ENCODE peak calls at places on chromosomes 3 and 15, in nine cellular contexts. E is psoas muscle; Z is tibial artery; W is A549; I is cardiac muscle cell; A is CD8-positive, alpha-beta T cell; T is suprapubic skin; F is osteoblast; J is BJ. R is an unnamed sample.

GRCh38 chr3:106332884-106333283 is 464.1 kb upstream of the CBLB start:
- DNase-seq in I (no peak), W (no peak), E (no peak), F (no peak), Z (no peak), J (no peak), A (no peak), T (no peak), R (no peak)

GRCh38 chr3:63069780-63070540 is 194.7 kb upstream of the CADPS start:
- DNase-seq in I (no peak), W (no peak), F (no peak), J (no peak), Z (no peak), T (no peak), E (no peak), A (no peak), R (no peak)

GRCh38 chr3:175535351-175535750 is 676.2 kb downstream of the NAALADL2 start:
- DNase-seq in W (no peak), F (no peak), Z (no peak), E (no peak), A (no peak), I (no peak), J (no peak), T (no peak), R (no peak)

GRCh38 chr15:62625421-62626033 is 417.0 kb upstream of the TPM1 start:
- DNase-seq in F (no peak), Z (no peak), A (no peak), I (peak; percentile 47), J (peak; percentile 56), W (no peak), T (no peak), E (no peak), R (no peak)

GRCh38 chr3:134357261-134357913 is 16.9 kb downstream of the AMOTL2 start:
- DNase-seq in J (no peak), Z (no peak), A (no peak), E (peak; percentile 35), T (peak; percentile 63), I (no peak), W (no peak), F (peak; percentile 58), R (no peak)

GRCh38 chr3:146308682-146309081 is 57.8 kb upstream of the PLSCR4 start:
- DNase-seq in T (no peak), I (peak; percentile 94), J (peak; percentile 29), W (no peak), Z (no peak), E (no peak), A (no peak), F (peak; percentile 67), R (peak; percentile 66)

GRCh38 chr3:24401090-24401810 is 93.4 kb downstream of the THRB start:
- DNase-seq in A (no peak), F (no peak), Z (peak; percentile 41), W (no peak), J (no peak), I (no peak), E (no peak), T (no peak), R (no peak)

GRCh38 chr3:130345487-130346079 is at the start of gene COL6A5:
- DNase-seq in J (no peak), I (peak; percentile 23), Z (no peak), A (no peak), E (no peak), F (no peak), W (no peak), T (no peak), R (no peak)

GRCh38 chr3:4778740-4779139 is 200.5 kb upstream of the BHLHE40 start:
- DNase-seq in I (no peak), A (no peak), J (no peak), Z (no peak), T (no peak), F (no peak), W (no peak), E (no peak), R (no peak)

GRCh38 chr3:173045770-173046382 is 95.2 kb downstream of the SPATA16 start:
- DNase-seq in I (peak; percentile 32), E (no peak), F (no peak), Z (no peak), J (no peak), A (no peak), T (no peak), W (no peak), R (no peak)

GRCh38 chr3:197335428-197336132 is 37.2 kb upstream of the DLG1 start:
- DNase-seq in F (no peak), I (peak; percentile 49), Z (no peak), J (no peak), W (no peak), E (peak; percentile 63), T (no peak), A (no peak), R (no peak)

GRCh38 chr15:28935316-28935715 is 49.5 kb downstream of the APBA2 start:
- DNase-seq in E (no peak), J (no peak), A (peak; percentile 65), Z (no peak), F (no peak), W (peak; percentile 46), T (peak; percentile 44), I (no peak), R (no peak)

DNA sequence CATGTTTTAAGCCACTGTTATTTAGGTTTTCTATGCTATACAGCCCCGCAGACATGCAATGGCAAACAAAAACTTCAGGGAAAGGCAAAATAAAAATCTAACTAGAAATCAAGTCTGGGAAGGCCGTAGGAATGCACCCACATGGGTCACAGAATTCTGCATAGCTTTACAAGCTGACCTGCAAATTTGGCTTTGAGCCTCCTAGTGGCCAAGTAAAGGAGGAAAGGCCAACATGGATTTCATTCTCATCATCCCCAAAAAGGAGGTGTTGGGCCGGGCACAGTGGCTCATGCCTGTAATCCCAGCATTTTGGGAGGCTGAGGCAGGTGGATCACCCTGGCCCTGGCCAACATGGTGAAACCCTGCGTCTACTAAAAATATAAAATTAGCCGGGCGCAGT is 124.3 kb downstream of the FBLN2 start:
- DNase-seq in Z (no peak), A (no peak), T (no peak), J (no peak), I (no peak), E (peak; percentile 24), W (peak; percentile 50), F (no peak), R (no peak)
- TF ChIP-seq CTCF in Z (no peak), A (no peak), T (no peak), J (peak; percentile 38), I (peak; percentile 38), E (no peak), W (peak; percentile 8), F (peak; percentile 29), R (peak; percentile 30)

DNA sequence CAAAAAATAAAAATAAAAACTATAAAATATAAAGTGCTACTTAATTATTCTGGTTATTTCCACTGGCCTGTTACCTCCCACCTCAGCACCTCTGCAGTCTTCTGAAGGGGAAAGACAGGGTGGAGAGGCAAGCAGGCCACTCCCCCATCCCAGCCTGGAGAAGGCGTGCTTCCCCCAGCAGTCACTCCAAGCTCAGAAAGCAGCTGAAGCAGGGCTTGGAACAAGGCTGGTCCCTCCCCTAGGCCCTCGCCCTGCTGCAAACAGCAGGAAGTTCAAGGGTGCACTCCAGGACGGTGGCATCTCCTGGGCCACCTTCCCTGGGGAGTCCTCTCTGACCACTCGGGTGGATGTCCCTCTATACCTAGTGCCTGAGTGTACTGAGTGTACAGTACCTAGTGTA is 21.4 kb downstream of the CACNA2D2 start:
- DNase-seq in W (no peak), I (no peak), Z (no peak), J (no peak), E (no peak), T (no peak), A (no peak), F (no peak), R (no peak)
- H3K4me3 ChIP-seq in W (no peak overlapping the region), I (no peak overlapping the region), Z (no peak overlapping the region), J (no peak overlapping the region), E (no peak overlapping the region), T (no peak overlapping the region), A (no peak overlapping the region), F (no peak overlapping the region), R (no peak overlapping the region)

GRCh38 chr15:43510230-43511011 is 7.0 kb upstream of the MAP1A start:
- DNase-seq in A (peak; percentile 96), Z (peak; percentile 98), J (peak; percentile 92), T (peak; percentile 98), F (peak; percentile 97), W (peak; percentile 80), E (peak; percentile 99), I (peak; percentile 99), R (peak; percentile 94)
- TF ChIP-seq CTCF in A (peak; percentile 10), Z (peak; percentile 39), J (peak; percentile 45), T (peak; percentile 22), F (peak; percentile 29), W (no peak), E (peak; percentile 50), I (peak; percentile 38), R (peak; percentile 43)

GRCh38 chr3:52894756-52895155 is 2.6 kb downstream of the STIMATE start:
- DNase-seq in I (no peak), J (no peak), Z (no peak), E (no peak), F (no peak), A (no peak), W (no peak), T (no peak), R (no peak)
- H3K4me3 ChIP-seq in I (no peak overlapping the region), J (no peak overlapping the region), Z (peak overlapping the region; percentile 83), E (peak overlapping the region; percentile 12), F (no peak overlapping the region), A (no peak overlapping the region), W (no peak overlapping the region), T (no peak overlapping the region), R (no peak overlapping the region)

DNA sequence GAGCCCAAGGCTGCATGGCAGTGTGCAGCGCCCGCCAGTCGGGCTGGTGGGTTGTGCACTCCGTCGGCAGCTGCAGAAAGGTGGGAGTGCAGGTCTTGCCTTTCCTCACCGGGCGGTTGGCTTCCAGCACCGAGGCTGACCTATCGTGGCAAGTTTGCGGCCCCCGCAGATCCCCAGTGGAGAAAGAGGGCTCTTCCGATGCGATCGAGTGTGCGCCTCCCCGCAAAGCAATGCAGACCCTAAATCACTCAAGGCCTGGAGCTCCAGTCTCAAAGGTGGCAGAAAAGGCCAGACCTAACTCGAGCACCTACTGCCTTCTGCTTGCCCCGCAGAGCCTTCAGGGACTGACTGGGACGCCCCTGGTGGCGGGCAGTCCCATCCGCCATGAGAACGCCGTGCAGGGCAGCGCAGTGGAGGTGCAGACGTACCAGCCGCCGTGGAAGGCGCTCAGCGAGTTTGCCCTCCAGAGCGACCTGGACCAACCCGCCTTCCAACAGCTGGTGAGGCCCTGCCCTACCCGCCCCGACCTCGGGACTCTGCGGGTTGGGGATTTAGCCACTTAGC is 4.3 kb downstream of the ISL2 start:
- DNase-seq in W (no peak), A (peak; percentile 43), Z (no peak), I (no peak), E (peak; percentile 66), J (no peak), T (no peak), F (peak; percentile 87), R (no peak)
- TF ChIP-seq CTCF in W (no peak), A (no peak), Z (no peak), I (no peak), E (peak; percentile 29), J (peak; percentile 53), T (peak; percentile 20), F (no peak), R (no peak)